ENCODE peak calls at places on chromosomes 16 and 17, in six cellular contexts. W is stomach; I is heart right ventricle; Q is CD4-positive, alpha-beta memory T cell; G is stimulated activated CD4-positive, alpha-beta T cell treated with anti-CD3 and anti-CD28 coated beads, TNF-alpha, amount 100 ng/mL, for 48 hours; C is NCI-H524. R is an unnamed sample.

GRCh38 chr16:84532855-84533486 is 28.5 kb upstream of the MEAK7 start:
- DNase-seq in I (no peak), C (no peak), Q (no peak), W (no peak), G (no peak), R (no peak)

GRCh38 chr17:68431661-68432071 is 25.6 kb downstream of the WIPI1 start:
- DNase-seq in I (no peak), C (no peak), G (no peak), W (no peak), Q (peak), R (peak)

GRCh38 chr16:23296994-23297393 is 5.1 kb upstream of the SCNN1B start:
- DNase-seq in W (peak), C (peak), G (peak), Q (no peak), I (no peak), R (no peak)

GRCh38 chr16:10629592-10629963 is 49.2 kb upstream of the EMP2 start:
- DNase-seq in G (no peak), Q (no peak), C (no peak), I (no peak), W (no peak), R (no peak)

GRCh38 chr17:72654746-72655145 is 437.7 kb downstream of the SLC39A11 start:
- DNase-seq in I (no peak), G (no peak), Q (no peak), C (no peak), W (peak), R (no peak)

GRCh38 chr17:48470388-48471034 is 40.5 kb upstream of the SKAP1 start:
- DNase-seq in Q (no peak), C (no peak), I (no peak), G (no peak), W (no peak), R (no peak)

GRCh38 chr17:49214665-49215360 is 4.3 kb downstream of the ABI3 start:
- DNase-seq in G (no peak), C (no peak), I (no peak), Q (no peak), W (peak), R (no peak)

GRCh38 chr16:55207679-55208294 is 116.2 kb upstream of the IRX6 start:
- DNase-seq in C (no peak), I (no peak), W (no peak), G (no peak), Q (no peak), R (no peak)

GRCh38 chr16:70688266-70688742 is 2.5 kb upstream of the MTSS2 start:
- DNase-seq in C (no peak), G (no peak), I (no peak), Q (no peak), W (peak), R (no peak)

GRCh38 chr17:33904438-33904837 is 350.6 kb upstream of the CCL2 start:
- DNase-seq in I (no peak), G (no peak), Q (no peak), W (no peak), C (no peak), R (no peak)

GRCh38 chr16:89036776-89037175 is 56.9 kb upstream of the ACSF3 start:
- DNase-seq in C (peak), W (no peak), G (no peak), Q (no peak), I (no peak), R (no peak)

GRCh38 chr17:75516619-75517276 is 420 bp downstream of the TSEN54 start:
- DNase-seq in Q (no peak), I (no peak), G (no peak), C (no peak), W (no peak), R (no peak)

GRCh38 chr17:76995352-76996105 is 127.3 kb downstream of the MGAT5B start:
- DNase-seq in W (no peak), I (no peak), G (no peak), Q (no peak), C (no peak), R (no peak)

GRCh38 chr17:47715669-47716325 is 17.2 kb upstream of the TBX21 start:
- DNase-seq in I (no peak), W (no peak), C (no peak), G (no peak), Q (no peak), R (no peak)

GRCh38 chr17:37701424-37702020 is 43.3 kb downstream of the HNF1B start:
- DNase-seq in G (peak), C (no peak), W (peak), Q (peak), I (no peak), R (no peak)

GRCh38 chr17:65592131-65592965 is 30.9 kb upstream of the AXIN2 start:
- DNase-seq in C (no peak), Q (no peak), G (no peak), W (no peak), I (no peak), R (no peak)

GRCh38 chr17:61768405-61768804 is 94.9 kb downstream of the BRIP1 start:
- DNase-seq in G (no peak), Q (no peak), C (no peak), W (no peak), I (no peak), R (no peak)

GRCh38 chr16:10009691-10010090 is 172.5 kb downstream of the GRIN2A start:
- DNase-seq in G (no peak), Q (no peak), C (no peak), W (no peak), I (no peak), R (no peak)

GRCh38 chr17:71764507-71764906 is 356.3 kb upstream of the SOX9 start:
- DNase-seq in I (peak), G (no peak), Q (no peak), C (peak), W (no peak), R (peak)

GRCh38 chr17:15882058-15882720 is 62.7 kb upstream of the ADORA2B start:
- DNase-seq in C (no peak), G (no peak), W (no peak), Q (no peak), I (no peak), R (no peak)

GRCh38 chr16:57091990-57092785 is at the start of gene CPNE2:
- DNase-seq in W (peak), Q (no peak), I (peak), C (peak), G (no peak), R (peak)

GRCh38 chr17:10631048-10631700 is 25.9 kb downstream of the MYH3 start:
- DNase-seq in Q (peak), C (no peak), G (no peak), I (no peak), W (no peak), R (peak)

GRCh38 chr16:4033951-4034350 is 82.3 kb downstream of the ADCY9 start:
- DNase-seq in I (no peak), Q (no peak), C (no peak), W (no peak), G (no peak), R (no peak)

GRCh38 chr16:3266873-3267537 is 10.6 kb upstream of the MEFV start:
- DNase-seq in I (no peak), C (no peak), W (no peak), G (no peak), Q (peak), R (no peak)

GRCh38 chr17:14579716-14580115 is 278.8 kb downstream of the HS3ST3B1 start:
- DNase-seq in Q (no peak), G (no peak), C (no peak), W (no peak), I (no peak), R (no peak)

GRCh38 chr16:72878301-72879269 is 169.3 kb downstream of the ZFHX3 start:
- DNase-seq in Q (no peak), C (peak), I (no peak), W (no peak), G (no peak), R (no peak)

GRCh38 chr16:49739381-49739780 is 116.5 kb downstream of the ZNF423 start:
- DNase-seq in C (peak), Q (no peak), I (no peak), G (no peak), W (no peak), R (no peak)

GRCh38 chr16:19696312-19696711 is 21.7 kb downstream of the KNOP1 start:
- DNase-seq in G (peak), Q (peak), W (peak), C (no peak), I (peak), R (peak)

GRCh38 chr17:81487487-81488275 is 24.9 kb downstream of the ACTG1 start:
- DNase-seq in G (peak), C (peak), I (peak), Q (peak), W (peak), R (peak)

GRCh38 chr16:67158637-67159600 is 790 bp downstream of the TRADD start:
- DNase-seq in C (peak), I (no peak), G (peak), Q (peak), W (peak), R (no peak)

GRCh38 chr17:50272246-50272645 is 2.0 kb upstream of the TMEM92 start:
- DNase-seq in Q (no peak), I (no peak), C (no peak), G (no peak), W (no peak), R (no peak)

GRCh38 chr16:19067349-19068236 is at the start of gene COQ7:
- DNase-seq in C (peak), I (peak), Q (peak), W (peak), G (peak), R (peak)

GRCh38 chr16:73013974-73014373 is 34.0 kb downstream of the ZFHX3 start:
- DNase-seq in Q (no peak), G (no peak), W (no peak), C (no peak), I (no peak), R (no peak)

GRCh38 chr17:29784661-29785060 is 145.4 kb downstream of the SSH2 start:
- DNase-seq in W (no peak), I (no peak), Q (no peak), G (no peak), C (no peak), R (no peak)

GRCh38 chr16:67463691-67464090 is 17.3 kb downstream of the ATP6V0D1 start:
- DNase-seq in G (no peak), Q (no peak), I (no peak), C (no peak), W (no peak), R (no peak)